ENCODE peak calls at places on chromosome 3, in four cellular contexts. X is dorsolateral prefrontal cortex, A is A549, L is Panc1. N is an unnamed sample.

GRCh38 chr3:156680243-156680930 is 6.0 kb downstream of the TIPARP start:
- DNase-seq in L (no peak), A (no peak), X (no peak), N (no peak)

GRCh38 chr3:129347446-129347845 is 68.8 kb downstream of the HMCES start:
- DNase-seq in L (no peak), A (no peak), X (no peak), N (no peak)

GRCh38 chr3:184042617-184043016 is 10.2 kb upstream of the HTR3C start:
- DNase-seq in A (no peak), L (no peak), X (no peak), N (no peak)

GRCh38 chr3:106176734-106177133 is 307.9 kb upstream of the CBLB start:
- DNase-seq in A (no peak), L (no peak), X (no peak), N (peak)

GRCh38 chr3:73624363-73625123 is at the start of gene PDZRN3:
- DNase-seq in A (no peak), X (peak), L (no peak), N (peak)

GRCh38 chr3:110667216-110667615 is 404.4 kb upstream of the NECTIN3 start:
- DNase-seq in A (no peak), L (no peak), X (no peak), N (no peak)

GRCh38 chr3:172811099-172811498 is 60.6 kb downstream of the ECT2 start:
- DNase-seq in X (no peak), A (no peak), L (no peak), N (no peak)

GRCh38 chr3:128340198-128340903 is 126.3 kb downstream of the DNAJB8 start:
- DNase-seq in L (no peak), A (no peak), X (no peak), N (no peak)

GRCh38 chr3:65884072-65884471 is 154.6 kb downstream of the MAGI1 start:
- DNase-seq in L (no peak), X (no peak), A (no peak), N (no peak)

GRCh38 chr3:38646630-38647029 is 2.9 kb downstream of the SCN5A start:
- DNase-seq in L (no peak), X (no peak), A (peak), N (peak)

DNA sequence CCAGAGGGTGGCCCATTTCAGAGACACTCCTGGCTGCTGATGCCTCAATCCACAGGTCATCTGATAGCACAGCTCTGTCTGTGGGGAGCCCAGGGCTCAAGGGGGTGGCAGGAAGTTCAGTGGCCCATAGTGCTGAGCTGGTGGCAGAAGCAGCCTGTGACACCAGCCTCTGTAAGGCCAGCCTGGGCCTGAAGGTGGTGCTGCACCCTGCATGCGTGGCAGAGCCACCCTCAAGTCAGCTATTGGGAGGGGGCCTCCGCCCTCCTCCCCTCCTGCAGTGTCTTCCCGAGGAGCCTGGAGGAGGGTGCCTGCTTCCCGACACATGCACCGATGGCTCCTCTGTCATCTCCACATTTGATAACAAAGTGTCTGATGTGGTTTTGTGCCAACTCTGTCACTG is 3.0 kb downstream of the PLA1A start:
- DNase-seq in X (no peak), A (peak), L (peak), N (no peak)
- TF ChIP-seq CTCF in X (no peak), A (no peak), L (peak), N (peak)

GRCh38 chr3:71562938-71563337 is 20.6 kb downstream of the FOXP1 start:
- DNase-seq in X (no peak), L (no peak), A (no peak), N (no peak)
- H3K4me3 ChIP-seq in X (no peak), L (no peak), A (no peak), N (no peak)

GRCh38 chr3:168249539-168250414 is 154.1 kb upstream of the GOLIM4 start:
- DNase-seq in X (peak), A (peak), L (no peak), N (peak)
- TF ChIP-seq CTCF in X (no peak), A (peak), L (peak), N (no peak)

DNA sequence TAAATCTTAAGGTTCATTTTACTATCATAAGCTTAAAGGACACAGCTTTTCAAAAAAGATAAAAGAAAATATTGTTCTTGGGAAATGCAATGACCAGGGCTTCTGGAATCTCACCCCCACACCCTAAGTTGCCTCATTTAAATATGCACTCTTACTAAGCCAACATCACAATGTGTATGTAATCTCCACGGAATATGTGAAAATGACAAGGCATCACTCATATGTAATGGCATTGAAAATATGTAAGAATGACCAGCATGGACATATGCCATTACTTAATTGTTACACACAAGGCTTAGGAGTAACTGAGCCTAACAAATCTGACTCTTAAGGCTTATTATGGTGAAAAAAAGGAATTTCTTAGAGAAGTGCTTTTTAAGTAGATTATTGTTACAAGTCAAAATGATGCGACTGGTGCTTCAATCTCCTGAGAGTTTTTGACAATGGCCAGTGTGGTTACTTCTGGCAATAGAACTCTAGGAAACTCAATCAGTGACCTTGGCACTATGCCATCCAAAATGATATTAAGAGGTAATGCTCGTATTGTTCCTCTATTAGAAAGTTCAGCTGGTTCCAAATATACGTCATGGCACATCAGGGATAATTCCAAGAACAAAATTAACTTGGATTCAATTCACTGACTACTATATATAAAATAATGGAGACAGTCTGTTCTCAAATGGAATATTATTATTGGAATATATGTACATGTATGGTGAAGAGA is 290.0 kb upstream of the PLSCR5 start:
- DNase-seq in L (no peak), X (no peak), A (no peak), N (peak)
- H3K4me3 ChIP-seq in L (no peak), X (no peak), A (no peak), N (no peak)

DNA sequence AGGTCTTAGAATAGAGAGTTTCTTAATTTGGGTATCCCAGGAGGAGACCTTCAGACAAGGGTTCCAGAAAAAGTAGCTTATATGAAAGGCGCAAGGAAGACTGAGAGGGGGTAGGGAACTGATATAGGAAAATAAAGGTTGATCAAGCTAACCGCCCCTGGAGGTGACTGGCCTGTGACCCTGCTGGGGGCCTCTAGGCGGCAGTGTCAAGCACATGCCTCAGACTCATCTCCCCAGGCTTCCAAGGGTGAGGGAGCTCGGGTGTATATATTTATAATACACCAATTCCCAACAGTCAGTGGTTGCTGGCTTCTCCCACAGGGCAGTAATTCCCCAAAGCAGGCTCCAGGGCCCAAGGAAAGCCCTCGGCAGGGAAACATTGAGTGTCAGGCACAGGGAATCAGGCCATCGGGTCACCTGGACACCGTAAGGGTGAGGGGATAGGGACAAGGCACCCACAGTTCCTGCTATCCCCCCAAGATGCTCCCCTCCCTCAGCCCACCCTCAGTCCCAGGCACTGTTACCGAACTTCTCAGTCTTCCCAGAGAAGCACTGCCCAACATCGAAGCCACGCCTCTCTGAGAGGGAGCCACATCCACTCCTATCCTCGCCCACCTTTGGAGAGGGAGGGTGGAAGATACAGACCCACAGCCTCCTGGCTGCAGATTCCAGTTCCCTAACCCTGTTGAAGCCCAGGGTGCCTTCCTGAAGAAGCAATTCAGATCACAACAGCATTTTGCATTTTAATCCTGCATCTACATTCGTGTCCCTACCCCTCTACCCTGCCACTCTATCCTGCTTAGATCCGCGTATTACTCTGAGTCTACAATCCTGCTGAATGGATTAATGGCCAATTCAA is 19.5 kb upstream of the CAV3 start:
- DNase-seq in A (peak), X (no peak), L (no peak), N (no peak)
- TF ChIP-seq CTCF in A (peak), X (no peak), L (peak), N (peak)

GRCh38 chr3:27090265-27091041 is 278.7 kb downstream of the NEK10 start:
- DNase-seq in A (no peak), X (no peak), L (no peak), N (peak)

GRCh38 chr3:27097171-27097570 is 272.0 kb downstream of the NEK10 start:
- DNase-seq in X (no peak), A (no peak), L (no peak), N (no peak)

GRCh38 chr3:27095588-27096222 is 273.5 kb downstream of the NEK10 start:
- DNase-seq in L (no peak), X (no peak), A (no peak), N (peak)

GRCh38 chr3:27094721-27095120 is 274.5 kb downstream of the NEK10 start:
- DNase-seq in X (no peak), L (no peak), A (no peak), N (no peak)

DNA sequence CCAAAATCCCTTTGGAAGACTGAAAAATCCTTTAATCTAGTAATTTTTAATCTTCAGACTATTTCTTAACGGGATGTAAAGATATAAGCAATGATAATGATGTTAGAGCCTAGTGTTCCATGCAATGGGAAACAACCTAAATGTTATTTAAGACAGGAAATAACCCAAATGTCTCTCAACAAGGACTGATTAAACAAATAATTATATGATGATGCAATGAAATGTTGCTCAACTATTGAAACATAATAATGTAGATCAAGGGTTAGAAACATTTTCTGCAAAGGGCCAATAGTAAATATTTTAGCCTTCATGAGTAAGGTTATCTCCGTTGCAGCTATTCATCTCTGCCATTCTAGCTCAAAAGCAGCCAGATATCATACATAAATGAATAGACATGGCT is 275.4 kb downstream of the NEK10 start:
- DNase-seq in L (no peak), A (no peak), X (no peak), N (peak)
- H3K4me3 ChIP-seq in L (no peak), A (no peak), X (no peak), N (no peak)

GRCh38 chr3:139284221-139284620 is 59.6 kb upstream of the MRPS22 start:
- DNase-seq in A (no peak), X (peak), L (no peak), N (peak)

GRCh38 chr3:139281096-139281495 is 62.7 kb upstream of the MRPS22 start:
- DNase-seq in L (no peak), X (no peak), A (no peak), N (peak)

GRCh38 chr3:139281512-139282196 is 62.2 kb upstream of the MRPS22 start:
- DNase-seq in L (no peak), A (no peak), X (peak), N (no peak)

GRCh38 chr3:139283301-139283700 is 60.5 kb upstream of the MRPS22 start:
- DNase-seq in X (no peak), L (no peak), A (no peak), N (no peak)

DNA sequence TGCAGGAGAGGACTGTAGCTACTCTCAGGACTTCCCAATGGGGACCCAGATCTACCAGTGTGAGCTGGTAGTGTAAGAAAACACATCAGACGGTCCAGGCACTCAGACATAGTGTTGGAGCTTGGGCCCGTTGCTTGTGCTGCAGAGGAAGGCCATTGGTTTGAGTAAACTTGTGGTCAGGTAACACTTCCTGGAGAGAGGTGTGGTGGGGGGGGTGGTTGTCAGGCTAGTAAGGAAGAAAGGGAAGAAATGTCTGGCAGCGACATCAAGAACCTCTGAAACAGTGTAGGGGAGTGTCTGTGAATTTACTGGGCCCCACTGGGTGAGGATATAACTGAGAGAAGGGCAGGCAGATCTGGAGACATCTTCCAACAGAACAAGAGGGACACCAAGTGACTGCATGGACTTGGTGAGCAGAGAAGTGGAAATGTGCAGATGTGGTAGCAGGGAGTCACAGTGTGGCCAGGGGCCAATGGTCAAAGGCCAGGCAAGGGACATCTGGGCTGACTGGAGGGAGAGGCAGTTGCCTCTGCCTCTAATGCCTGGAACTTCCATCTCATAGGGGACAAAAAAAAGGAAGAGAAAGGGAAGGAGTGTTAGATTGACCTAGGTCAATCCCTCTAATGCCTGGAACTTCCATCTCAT is 63.7 kb upstream of the MRPS22 start:
- DNase-seq in A (no peak), L (no peak), X (no peak), N (no peak)
- TF ChIP-seq CTCF in A (no peak), L (no peak), X (no peak), N (no peak)